ENCODE peak calls at places on chromosomes 4 and X, in five cellular contexts. One of them, this sample, is unnamed.
A peak's percentile ranks its signal among the peaks of the same experiment; 100 is the strongest.

GRCh38 chr4:158657291-158657690 is 14.4 kb downstream of the C4orf46 start:
- DNase-seq in nephron progenitor cell: no peak
- DNase-seq in sigmoid colon: no peak
- DNase-seq in endodermal cell: no peak
- DNase-seq in AG04449: no peak
- DNase-seq in this sample: no peak

GRCh38 chrX:38305971-38306370 is 21.3 kb downstream of the RPGR start:
- DNase-seq in AG04449: no peak
- DNase-seq in endodermal cell: no peak
- DNase-seq in sigmoid colon: no peak
- DNase-seq in nephron progenitor cell: no peak
- DNase-seq in this sample: no peak

GRCh38 chr4:175531405-175532091 is 280.5 kb downstream of the GPM6A start:
- DNase-seq in endodermal cell: no peak
- DNase-seq in sigmoid colon: no peak
- DNase-seq in nephron progenitor cell: no peak
- DNase-seq in AG04449: no peak
- DNase-seq in this sample: no peak

GRCh38 chr4:72107456-72107855 is 75.7 kb downstream of the NPFFR2 start:
- DNase-seq in nephron progenitor cell: no peak
- DNase-seq in sigmoid colon: no peak
- DNase-seq in AG04449: no peak
- DNase-seq in endodermal cell: no peak
- DNase-seq in this sample: no peak

GRCh38 chrX:104315555-104315954 is 60.8 kb upstream of the ESX1 start:
- DNase-seq in sigmoid colon: no peak
- DNase-seq in endodermal cell: no peak
- DNase-seq in nephron progenitor cell: no peak
- DNase-seq in AG04449: no peak
- DNase-seq in this sample: no peak

GRCh38 chr4:22487333-22487732 is 28.5 kb downstream of the ADGRA3 start:
- DNase-seq in nephron progenitor cell: peak; percentile 12
- DNase-seq in AG04449: no peak
- DNase-seq in endodermal cell: no peak
- DNase-seq in sigmoid colon: no peak
- DNase-seq in this sample: no peak

GRCh38 chr4:140690093-140690492 is 66.1 kb downstream of the TBC1D9 start:
- DNase-seq in AG04449: no peak
- DNase-seq in nephron progenitor cell: no peak
- DNase-seq in endodermal cell: no peak
- DNase-seq in sigmoid colon: no peak
- DNase-seq in this sample: no peak

GRCh38 chr4:12679217-12679616 is 804.9 kb downstream of the RAB28 start:
- DNase-seq in AG04449: no peak
- DNase-seq in endodermal cell: no peak
- DNase-seq in sigmoid colon: no peak
- DNase-seq in nephron progenitor cell: no peak
- DNase-seq in this sample: no peak

GRCh38 chrX:7090506-7091095 is 56.9 kb upstream of the STS start:
- DNase-seq in nephron progenitor cell: no peak
- DNase-seq in endodermal cell: no peak
- DNase-seq in AG04449: no peak
- DNase-seq in sigmoid colon: no peak
- DNase-seq in this sample: no peak

GRCh38 chr4:6017030-6017429 is 1.2 kb downstream of the C4orf50 start:
- DNase-seq in nephron progenitor cell: no peak
- DNase-seq in endodermal cell: no peak
- DNase-seq in sigmoid colon: no peak
- DNase-seq in AG04449: no peak
- DNase-seq in this sample: no peak

GRCh38 chr4:139555705-139556070 is 331 bp downstream of the SETD7 start:
- DNase-seq in nephron progenitor cell: no peak
- DNase-seq in endodermal cell: no peak
- DNase-seq in AG04449: no peak
- DNase-seq in sigmoid colon: peak; percentile 82
- DNase-seq in this sample: no peak

GRCh38 chrX:20116087-20116574 is 576 bp downstream of the MAP7D2 start:
- DNase-seq in endodermal cell: peak; percentile 71
- DNase-seq in nephron progenitor cell: peak; percentile 27
- DNase-seq in sigmoid colon: no peak
- DNase-seq in AG04449: no peak
- DNase-seq in this sample: no peak

GRCh38 chr4:188428935-188429334 is 289.7 kb downstream of the TRIML1 start:
- DNase-seq in nephron progenitor cell: no peak
- DNase-seq in AG04449: no peak
- DNase-seq in sigmoid colon: no peak
- DNase-seq in endodermal cell: no peak
- DNase-seq in this sample: no peak

GRCh38 chr4:55754754-55755350 is 64.7 kb upstream of the EXOC1L start:
- DNase-seq in sigmoid colon: no peak
- DNase-seq in AG04449: peak; percentile 26
- DNase-seq in nephron progenitor cell: no peak
- DNase-seq in endodermal cell: no peak
- DNase-seq in this sample: no peak

GRCh38 chr4:55312491-55313101 is 33.4 kb upstream of the SRD5A3 start:
- DNase-seq in nephron progenitor cell: peak; percentile 5
- DNase-seq in sigmoid colon: peak; percentile 77
- DNase-seq in endodermal cell: peak; percentile 63
- DNase-seq in AG04449: no peak
- DNase-seq in this sample: no peak

GRCh38 chrX:154002215-154002719 is 17.4 kb downstream of the IRAK1 start:
- DNase-seq in sigmoid colon: no peak
- DNase-seq in nephron progenitor cell: no peak
- DNase-seq in endodermal cell: no peak
- DNase-seq in AG04449: no peak
- DNase-seq in this sample: no peak

GRCh38 chr4:176635372-176636261 is 157.1 kb downstream of the VEGFC start:
- DNase-seq in nephron progenitor cell: no peak
- DNase-seq in AG04449: no peak
- DNase-seq in endodermal cell: no peak
- DNase-seq in sigmoid colon: no peak
- DNase-seq in this sample: no peak

GRCh38 chrX:39063037-39063436 is 261.8 kb downstream of the MID1IP1 start:
- DNase-seq in nephron progenitor cell: no peak
- DNase-seq in AG04449: no peak
- DNase-seq in endodermal cell: no peak
- DNase-seq in sigmoid colon: no peak
- DNase-seq in this sample: no peak

GRCh38 chrX:30961387-30961786 is 72.3 kb upstream of the TAB3 start:
- DNase-seq in endodermal cell: no peak
- DNase-seq in nephron progenitor cell: no peak
- DNase-seq in AG04449: no peak
- DNase-seq in sigmoid colon: no peak
- DNase-seq in this sample: no peak

GRCh38 chr4:15654556-15655222 is 468 bp downstream of the FBXL5 start:
- DNase-seq in endodermal cell: peak; percentile 77
- DNase-seq in nephron progenitor cell: no peak
- DNase-seq in AG04449: no peak
- DNase-seq in sigmoid colon: peak; percentile 79
- DNase-seq in this sample: peak; percentile 73

GRCh38 chr4:185931986-185932385 is 120.0 kb upstream of the SORBS2 start:
- DNase-seq in nephron progenitor cell: no peak
- DNase-seq in endodermal cell: no peak
- DNase-seq in sigmoid colon: no peak
- DNase-seq in AG04449: no peak
- DNase-seq in this sample: no peak

GRCh38 chr4:25486171-25486570 is 109.1 kb downstream of the ANAPC4 start:
- DNase-seq in nephron progenitor cell: no peak
- DNase-seq in AG04449: no peak
- DNase-seq in endodermal cell: no peak
- DNase-seq in sigmoid colon: no peak
- DNase-seq in this sample: no peak

GRCh38 chr4:2947926-2948325 is 15.3 kb downstream of the NOP14 start:
- DNase-seq in endodermal cell: no peak
- DNase-seq in sigmoid colon: peak; percentile 61
- DNase-seq in AG04449: no peak
- DNase-seq in nephron progenitor cell: no peak
- DNase-seq in this sample: no peak

GRCh38 chr4:184053476-184053875 is 148.4 kb downstream of the STOX2 start:
- DNase-seq in AG04449: no peak
- DNase-seq in sigmoid colon: no peak
- DNase-seq in endodermal cell: no peak
- DNase-seq in nephron progenitor cell: no peak
- DNase-seq in this sample: no peak

GRCh38 chr4:148444296-148445070 is 2.3 kb upstream of the NR3C2 start:
- DNase-seq in sigmoid colon: peak; percentile 71
- DNase-seq in AG04449: no peak
- DNase-seq in endodermal cell: peak; percentile 81
- DNase-seq in nephron progenitor cell: peak; percentile 66
- DNase-seq in this sample: peak; percentile 71

GRCh38 chrX:3581609-3582108 is 131.8 kb downstream of the PRKX start:
- DNase-seq in endodermal cell: no peak
- DNase-seq in AG04449: no peak
- DNase-seq in sigmoid colon: no peak
- DNase-seq in nephron progenitor cell: no peak
- DNase-seq in this sample: no peak

GRCh38 chrX:95059909-95060308 is 1385.9 kb downstream of the FAM133A start:
- DNase-seq in AG04449: no peak
- DNase-seq in sigmoid colon: no peak
- DNase-seq in endodermal cell: no peak
- DNase-seq in nephron progenitor cell: no peak
- DNase-seq in this sample: no peak

GRCh38 chr4:97507587-97508245 is 635.6 kb downstream of the STPG2 start:
- DNase-seq in sigmoid colon: no peak
- DNase-seq in endodermal cell: no peak
- DNase-seq in nephron progenitor cell: no peak
- DNase-seq in AG04449: no peak
- DNase-seq in this sample: no peak

GRCh38 chr4:91114386-91114785 is 987.2 kb downstream of the CCSER1 start:
- DNase-seq in nephron progenitor cell: no peak
- DNase-seq in sigmoid colon: no peak
- DNase-seq in AG04449: no peak
- DNase-seq in endodermal cell: no peak
- DNase-seq in this sample: no peak

GRCh38 chr4:74292111-74292870 is 16.0 kb upstream of the EPGN start:
- DNase-seq in sigmoid colon: no peak
- DNase-seq in nephron progenitor cell: no peak
- DNase-seq in endodermal cell: no peak
- DNase-seq in AG04449: no peak
- DNase-seq in this sample: no peak

GRCh38 chr4:41428941-41429669 is 108.9 kb upstream of the LIMCH1 start:
- DNase-seq in sigmoid colon: no peak
- DNase-seq in nephron progenitor cell: no peak
- DNase-seq in AG04449: no peak
- DNase-seq in endodermal cell: no peak
- DNase-seq in this sample: no peak

GRCh38 chr4:128560754-128561495 is 248.6 kb upstream of the JADE1 start:
- DNase-seq in nephron progenitor cell: no peak
- DNase-seq in endodermal cell: peak; percentile 61
- DNase-seq in AG04449: no peak
- DNase-seq in sigmoid colon: no peak
- DNase-seq in this sample: no peak

GRCh38 chrX:56813318-56813837 is 84.3 kb downstream of the NBDY start:
- DNase-seq in AG04449: no peak
- DNase-seq in endodermal cell: peak; percentile 29
- DNase-seq in sigmoid colon: no peak
- DNase-seq in nephron progenitor cell: no peak
- DNase-seq in this sample: no peak

GRCh38 chr4:169385356-169385755 is 114.6 kb upstream of the SH3RF1 start:
- DNase-seq in AG04449: peak; percentile 77
- DNase-seq in sigmoid colon: no peak
- DNase-seq in endodermal cell: no peak
- DNase-seq in nephron progenitor cell: no peak
- DNase-seq in this sample: no peak

GRCh38 chr4:65538571-65538970 is 131.7 kb downstream of the EPHA5 start:
- DNase-seq in endodermal cell: no peak
- DNase-seq in AG04449: no peak
- DNase-seq in nephron progenitor cell: no peak
- DNase-seq in sigmoid colon: no peak
- DNase-seq in this sample: no peak

GRCh38 chr4:121696641-121697461 is at the start of gene ANXA5:
- DNase-seq in nephron progenitor cell: peak; percentile 88
- DNase-seq in AG04449: peak; percentile 52
- DNase-seq in endodermal cell: peak; percentile 92
- DNase-seq in sigmoid colon: peak; percentile 96
- DNase-seq in this sample: peak; percentile 89
- TF ChIP-seq CTCF in nephron progenitor cell: no peak
- TF ChIP-seq CTCF in AG04449: peak; percentile 69
- TF ChIP-seq CTCF in endodermal cell: peak; percentile 62
- TF ChIP-seq CTCF in sigmoid colon: no peak
- TF ChIP-seq CTCF in this sample: peak; percentile 19

GRCh38 chr4:173259310-173259709 is 74.8 kb downstream of the HMGB2 start:
- DNase-seq in sigmoid colon: no peak
- DNase-seq in nephron progenitor cell: no peak
- DNase-seq in endodermal cell: no peak
- DNase-seq in AG04449: no peak
- DNase-seq in this sample: no peak
- TF ChIP-seq CTCF in sigmoid colon: no peak
- TF ChIP-seq CTCF in nephron progenitor cell: peak; percentile 10
- TF ChIP-seq CTCF in endodermal cell: peak; percentile 57
- TF ChIP-seq CTCF in AG04449: no peak
- TF ChIP-seq CTCF in this sample: peak; percentile 50

GRCh38 chrX:17923546-17923945 is 62.4 kb upstream of the RAI2 start:
- DNase-seq in endodermal cell: no peak
- DNase-seq in sigmoid colon: no peak
- DNase-seq in AG04449: no peak
- DNase-seq in nephron progenitor cell: no peak
- DNase-seq in this sample: no peak

GRCh38 chrX:17919896-17920446 is 58.9 kb upstream of the RAI2 start:
- DNase-seq in AG04449: no peak
- DNase-seq in endodermal cell: no peak
- DNase-seq in nephron progenitor cell: no peak
- DNase-seq in sigmoid colon: no peak
- DNase-seq in this sample: no peak

GRCh38 chrX:17917945-17918577 is 57.0 kb upstream of the RAI2 start:
- DNase-seq in nephron progenitor cell: no peak
- DNase-seq in endodermal cell: no peak
- DNase-seq in sigmoid colon: no peak
- DNase-seq in AG04449: no peak
- DNase-seq in this sample: no peak

GRCh38 chrX:17922303-17922702 is 61.2 kb upstream of the RAI2 start:
- DNase-seq in endodermal cell: no peak
- DNase-seq in nephron progenitor cell: no peak
- DNase-seq in sigmoid colon: no peak
- DNase-seq in AG04449: no peak
- DNase-seq in this sample: no peak
- TF ChIP-seq CTCF in endodermal cell: no peak
- TF ChIP-seq CTCF in nephron progenitor cell: no peak
- TF ChIP-seq CTCF in sigmoid colon: no peak
- TF ChIP-seq CTCF in AG04449: no peak
- TF ChIP-seq CTCF in this sample: no peak

GRCh38 chrX:114584983-114585842 is 1.3 kb downstream of the HTR2C start:
- DNase-seq in nephron progenitor cell: no peak
- DNase-seq in endodermal cell: no peak
- DNase-seq in AG04449: no peak
- DNase-seq in sigmoid colon: no peak
- DNase-seq in this sample: no peak

GRCh38 chrX:114582698-114583395 is 1.0 kb upstream of the HTR2C start:
- DNase-seq in AG04449: no peak
- DNase-seq in sigmoid colon: no peak
- DNase-seq in nephron progenitor cell: peak; percentile 26
- DNase-seq in endodermal cell: peak; percentile 84
- DNase-seq in this sample: no peak

GRCh38 chrX:114583646-114584433 is at the start of gene HTR2C:
- DNase-seq in sigmoid colon: no peak
- DNase-seq in AG04449: no peak
- DNase-seq in nephron progenitor cell: peak; percentile 20
- DNase-seq in endodermal cell: peak; percentile 84
- DNase-seq in this sample: no peak

GRCh38 chrX:114582264-114582632 is 1.6 kb upstream of the HTR2C start:
- DNase-seq in AG04449: no peak
- DNase-seq in nephron progenitor cell: no peak
- DNase-seq in endodermal cell: no peak
- DNase-seq in sigmoid colon: no peak
- DNase-seq in this sample: no peak

GRCh38 chrX:114584434-114584943 is 603 bp downstream of the HTR2C start:
- DNase-seq in nephron progenitor cell: peak; percentile 70
- DNase-seq in endodermal cell: peak; percentile 86
- DNase-seq in sigmoid colon: no peak
- DNase-seq in AG04449: no peak
- DNase-seq in this sample: peak; percentile 76
- TF ChIP-seq CTCF in nephron progenitor cell: no peak
- TF ChIP-seq CTCF in endodermal cell: peak; percentile 46
- TF ChIP-seq CTCF in sigmoid colon: no peak
- TF ChIP-seq CTCF in AG04449: no peak
- TF ChIP-seq CTCF in this sample: peak; percentile 59

This sample was measured in type B pancreatic cell.